ENCODE peak calls at places on chromosomes 5 and 9, in nine cellular contexts. E, D, A, P, F, L, N, X and I are unnamed samples. For H3K9me3, the result is how much of the 10 kb centered on the place peaks cover.

GRCh38 chr5:1873242-1873959 is 9.3 kb downstream of the IRX4 start:
- DNase-seq in E (no peak), D (no peak), A (no peak), P (no peak), F (no peak), L (no peak), N (no peak), X (peak), I (no peak)

GRCh38 chr9:132099741-132100407 is 20.2 kb upstream of the MED27 start:
- DNase-seq in E (no peak), D (no peak), A (no peak), P (no peak), F (no peak), L (no peak), N (no peak), X (no peak), I (no peak)

GRCh38 chr9:99162759-99163364 is 57.9 kb downstream of the TGFBR1 start:
- DNase-seq in E (peak), D (no peak), A (no peak), P (no peak), F (no peak), L (no peak), N (no peak), X (no peak), I (no peak)

GRCh38 chr5:149079883-149080282 is 17.0 kb upstream of the SH3TC2 start:
- DNase-seq in E (no peak), D (no peak), A (no peak), P (no peak), F (no peak), L (no peak), N (no peak), X (no peak), I (no peak)

GRCh38 chr5:142888469-142889085 is 118.4 kb downstream of the ARHGAP26 start:
- DNase-seq in E (peak), D (no peak), A (no peak), P (no peak), F (no peak), L (no peak), N (no peak), X (no peak), I (no peak)

GRCh38 chr5:62780888-62781287 is 202.3 kb downstream of the LRRC70 start:
- DNase-seq in E (peak), D (no peak), A (no peak), P (no peak), F (no peak), L (no peak), N (no peak), X (no peak), I (no peak)

GRCh38 chr5:28305891-28306290 is 1267.5 kb upstream of the CDH9 start:
- DNase-seq in E (no peak), D (no peak), A (no peak), P (no peak), F (no peak), L (no peak), N (no peak), X (no peak), I (no peak)

GRCh38 chr9:134227451-134228411 is 63.4 kb upstream of the RNU6ATAC start:
- DNase-seq in E (no peak), D (no peak), A (no peak), P (no peak), F (no peak), L (no peak), N (no peak), X (no peak), I (no peak)

GRCh38 chr9:79694676-79695400 is 123.1 kb downstream of the TLE4 start:
- DNase-seq in E (peak), D (no peak), A (no peak), P (no peak), F (no peak), L (no peak), N (no peak), X (no peak), I (no peak)

GRCh38 chr5:72151646-72152045 is 44.4 kb downstream of the MAP1B start:
- DNase-seq in E (no peak), D (no peak), A (no peak), P (no peak), F (no peak), L (no peak), N (no peak), X (no peak), I (no peak)

GRCh38 chr9:95552814-95553546 is 36.2 kb upstream of the PTCH1 start:
- DNase-seq in E (no peak), D (no peak), A (no peak), P (no peak), F (peak), L (peak), N (no peak), X (no peak), I (no peak)

GRCh38 chr9:95551406-95551805 is 34.6 kb upstream of the PTCH1 start:
- DNase-seq in E (no peak), D (no peak), A (no peak), P (no peak), F (no peak), L (no peak), N (no peak), X (no peak), I (no peak)

GRCh38 chr9:95552241-95552640 is 35.5 kb upstream of the PTCH1 start:
- DNase-seq in E (no peak), D (no peak), A (no peak), P (no peak), F (no peak), L (no peak), N (no peak), X (no peak), I (no peak)

GRCh38 chr9:95557142-95557541 is 40.4 kb upstream of the PTCH1 start:
- DNase-seq in E (no peak), D (no peak), A (no peak), P (no peak), F (no peak), L (no peak), N (no peak), X (no peak), I (no peak)

DNA sequence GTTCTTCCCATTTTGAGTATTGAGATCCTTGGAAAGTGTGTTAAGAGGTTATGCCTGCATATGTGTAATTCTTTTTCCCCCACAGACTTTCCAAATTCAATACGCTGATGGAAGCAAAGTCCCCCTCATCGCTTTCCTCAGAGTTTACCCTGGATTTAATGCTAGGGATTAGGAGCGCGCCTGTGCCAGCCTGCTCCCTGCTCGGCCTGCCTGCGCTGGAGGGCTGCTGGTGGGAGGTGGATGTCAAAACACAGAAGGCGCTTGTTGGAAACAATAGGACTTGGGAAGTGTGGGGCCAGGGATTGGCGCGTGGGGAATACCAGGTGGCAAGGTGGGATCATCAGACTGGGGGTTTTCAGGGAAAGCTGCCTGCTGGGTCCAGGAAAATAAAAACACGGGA is 39.8 kb upstream of the PTCH1 start:
- DNase-seq in E (no peak), D (no peak), A (no peak), P (no peak), F (no peak), L (no peak), N (no peak), X (no peak), I (no peak)
- H3K9me3 ChIP-seq in E (under half), D (under half), A (under half), P (under half), F (under half), L (under half), N (under half), X (under half), I (under half)

GRCh38 chr5:178336889-178337785 is 104.5 kb upstream of the PHYKPL start:
- DNase-seq in E (no peak), D (no peak), A (no peak), P (no peak), F (no peak), L (peak), N (peak), X (no peak), I (no peak)

GRCh38 chr5:178333821-178334481 is 101.3 kb upstream of the PHYKPL start:
- DNase-seq in E (no peak), D (no peak), A (no peak), P (no peak), F (no peak), L (peak), N (peak), X (no peak), I (no peak)

GRCh38 chr5:178332096-178332780 is 99.6 kb upstream of the PHYKPL start:
- DNase-seq in E (no peak), D (no peak), A (no peak), P (no peak), F (no peak), L (peak), N (peak), X (no peak), I (no peak)

GRCh38 chr5:178335287-178336030 is 102.9 kb upstream of the PHYKPL start:
- DNase-seq in E (no peak), D (no peak), A (no peak), P (no peak), F (no peak), L (peak), N (no peak), X (no peak), I (no peak)

GRCh38 chr5:178334856-178335255 is 102.3 kb upstream of the PHYKPL start:
- DNase-seq in E (no peak), D (no peak), A (no peak), P (no peak), F (no peak), L (peak), N (peak), X (no peak), I (no peak)
- H3K9me3 ChIP-seq in E (under half), D (under half), A (under half), P (under half), F (under half), L (under half), N (under half), X (under half), I (under half)

GRCh38 chr9:16705121-16705604 is 165.3 kb downstream of the BNC2 start:
- DNase-seq in E (peak), D (peak), A (no peak), P (no peak), F (no peak), L (no peak), N (peak), X (peak), I (no peak)
- H3K9me3 ChIP-seq in E (under half), D (under half), A (under half), P (under half), F (under half), L (under half), N (under half), X (under half), I (under half)

GRCh38 chr5:8473016-8473415 is 604.1 kb downstream of the MTRR start:
- DNase-seq in E (no peak), D (no peak), A (no peak), P (no peak), F (no peak), L (no peak), N (no peak), X (no peak), I (no peak)
- H3K9me3 ChIP-seq in E (half or more), D (under half), A (under half), P (under half), F (under half), L (under half), N (under half), X (under half), I (under half)

GRCh38 chr9:135248111-135248510 is 160.6 kb downstream of the OLFM1 start:
- DNase-seq in E (peak), D (no peak), A (no peak), P (no peak), F (no peak), L (peak), N (peak), X (no peak), I (no peak)

GRCh38 chr9:135247174-135247930 is 159.9 kb downstream of the OLFM1 start:
- DNase-seq in E (peak), D (no peak), A (no peak), P (no peak), F (no peak), L (peak), N (peak), X (no peak), I (no peak)

GRCh38 chr9:135248721-135249120 is 161.3 kb downstream of the OLFM1 start:
- DNase-seq in E (no peak), D (no peak), A (no peak), P (no peak), F (no peak), L (peak), N (peak), X (no peak), I (no peak)

GRCh38 chr9:135249711-135250110 is 162.2 kb downstream of the OLFM1 start:
- DNase-seq in E (no peak), D (no peak), A (no peak), P (no peak), F (no peak), L (peak), N (peak), X (no peak), I (no peak)

GRCh38 chr9:135249191-135249590 is 161.7 kb downstream of the OLFM1 start:
- DNase-seq in E (no peak), D (no peak), A (no peak), P (no peak), F (no peak), L (peak), N (no peak), X (no peak), I (no peak)
- H3K9me3 ChIP-seq in E (under half), D (under half), A (under half), P (under half), F (under half), L (under half), N (under half), X (under half), I (under half)

DNA sequence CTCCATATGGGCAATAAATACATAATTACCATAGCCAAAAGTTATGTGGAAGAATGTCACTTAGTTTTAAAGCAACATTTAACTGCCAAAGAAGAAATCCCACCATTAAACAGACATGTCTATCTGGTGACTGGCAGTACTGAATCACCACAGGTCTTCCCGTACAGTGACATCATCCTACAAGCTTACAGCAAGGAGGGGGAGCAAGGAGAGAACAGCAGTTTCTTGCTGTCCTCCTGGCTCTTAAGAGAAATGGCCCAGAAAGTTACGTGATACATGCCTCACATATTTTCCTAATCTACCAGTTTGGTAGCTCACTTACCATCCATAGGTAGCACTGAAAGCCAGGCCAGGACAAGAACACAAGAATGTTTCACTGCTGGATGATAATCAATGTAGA is 671.0 kb downstream of the DMRTA1 start:
- DNase-seq in E (no peak), D (no peak), A (no peak), P (no peak), F (no peak), L (no peak), N (no peak), X (no peak), I (no peak)
- H3K9me3 ChIP-seq in E (under half), D (under half), A (under half), P (under half), F (under half), L (under half), N (under half), X (under half), I (under half)

GRCh38 chr5:25905646-25906045 is 1132.7 kb downstream of the CDH9 start:
- DNase-seq in E (no peak), D (no peak), A (no peak), P (no peak), F (no peak), L (no peak), N (no peak), X (no peak), I (no peak)
- H3K9me3 ChIP-seq in E (under half), D (under half), A (under half), P (under half), F (under half), L (under half), N (under half), X (under half), I (under half)

DNA sequence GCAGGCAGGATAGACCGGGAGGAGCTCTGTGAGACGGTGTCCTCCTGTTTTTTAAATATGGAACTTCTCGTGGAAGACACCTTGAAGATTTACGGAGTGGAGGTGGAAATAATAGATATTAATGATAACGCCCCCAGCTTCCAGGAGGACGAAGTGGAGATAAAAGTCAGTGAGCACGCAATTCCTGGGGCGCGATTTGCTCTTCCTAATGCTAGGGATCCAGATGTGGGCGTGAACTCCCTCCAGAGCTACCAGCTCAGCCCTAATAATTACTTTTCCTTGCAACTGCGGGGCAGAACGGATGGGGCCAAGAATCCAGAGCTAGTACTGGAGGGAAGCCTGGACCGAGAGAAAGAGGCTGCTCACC is 621 bp downstream of the PCDHGA11 start:
- DNase-seq in E (peak), D (no peak), A (no peak), P (no peak), F (no peak), L (no peak), N (no peak), X (no peak), I (no peak)
- H3K9me3 ChIP-seq in E (half or more), D (half or more), A (under half), P (half or more), F (half or more), L (half or more), N (under half), X (half or more), I (under half)

DNA sequence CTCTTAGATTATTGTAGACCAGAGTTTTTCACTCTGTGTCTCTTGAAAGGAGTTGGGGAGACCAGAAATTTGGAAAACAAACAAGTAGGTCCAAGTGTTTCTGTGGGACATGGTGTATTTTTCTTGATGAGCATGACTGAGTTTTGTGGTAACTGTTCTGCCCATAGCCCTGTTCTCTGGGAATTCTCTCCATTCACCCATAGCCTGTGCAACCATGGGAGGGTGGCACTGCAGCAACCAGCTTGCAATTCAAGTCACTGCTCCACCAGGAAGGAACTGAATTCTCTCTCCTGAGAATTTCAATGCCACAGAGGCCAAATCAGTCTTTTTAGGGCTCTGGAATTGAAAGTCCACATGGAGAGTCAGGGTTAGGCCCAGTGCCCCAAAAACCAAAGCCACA is 475.3 kb upstream of the TRPC7 start:
- DNase-seq in E (no peak), D (no peak), A (no peak), P (no peak), F (no peak), L (no peak), N (no peak), X (no peak), I (no peak)
- H3K9me3 ChIP-seq in E (under half), D (under half), A (under half), P (under half), F (under half), L (under half), N (under half), X (under half), I (under half)